ENCODE peak calls at places on chromosomes 11 and 22, in four cellular contexts. F is WTC11, T is HepG2, Z is A549. B is an unnamed sample.

GRCh38 chr11:124839051-124839971 is 25.9 kb upstream of the ROBO3 start:
- DNase-seq in F (peak), T (no peak), Z (no peak), B (no peak)

GRCh38 chr22:17213976-17214375 is 5.3 kb downstream of the ADA2 start:
- DNase-seq in F (peak), T (peak), Z (peak), B (peak)

GRCh38 chr11:47408598-47409439 is 429 bp downstream of the SLC39A13 start:
- DNase-seq in F (peak), T (no peak), Z (peak), B (no peak)

GRCh38 chr11:73866586-73866996 is 10.1 kb downstream of the COA4 start:
- DNase-seq in F (no peak), T (peak), Z (peak), B (no peak)

GRCh38 chr22:17087176-17088131 is 2.7 kb downstream of the IL17RA start:
- DNase-seq in F (no peak), T (no peak), Z (no peak), B (peak)

GRCh38 chr11:60831143-60831500 is 10.8 kb upstream of the CCDC86 start:
- DNase-seq in F (peak), T (peak), Z (peak), B (peak)

GRCh38 chr11:60871378-60872061 is 4.2 kb downstream of the ZP1 start:
- DNase-seq in F (no peak), T (no peak), Z (no peak), B (no peak)

GRCh38 chr11:71094296-71095077 is 157.9 kb downstream of the SHANK2 start:
- DNase-seq in F (no peak), T (no peak), Z (no peak), B (no peak)

GRCh38 chr11:10495464-10495786 is 40.4 kb downstream of the AMPD3 start:
- DNase-seq in F (no peak), T (no peak), Z (no peak), B (no peak)

GRCh38 chr11:27228891-27229290 is 134.1 kb downstream of the CCDC34 start:
- DNase-seq in F (no peak), T (no peak), Z (no peak), B (no peak)

GRCh38 chr22:41722496-41722895 is 23.2 kb downstream of the MEI1 start:
- DNase-seq in F (no peak), T (no peak), Z (no peak), B (no peak)

GRCh38 chr22:37739611-37740049 is 42.8 kb downstream of the TRIOBP start:
- DNase-seq in F (no peak), T (no peak), Z (no peak), B (no peak)

GRCh38 chr11:78560826-78561484 is 13.7 kb downstream of the NARS2 start:
- DNase-seq in F (no peak), T (peak), Z (no peak), B (no peak)

GRCh38 chr11:119875841-119876600 is 147.0 kb upstream of the NECTIN1 start:
- DNase-seq in F (no peak), T (no peak), Z (no peak), B (no peak)

GRCh38 chr11:108847288-108847687 is 182.4 kb downstream of the DDX10 start:
- DNase-seq in F (no peak), T (no peak), Z (no peak), B (no peak)

GRCh38 chr11:133810766-133811165 is 34.5 kb downstream of the SPATA19 start:
- DNase-seq in F (no peak), T (no peak), Z (no peak), B (no peak)

GRCh38 chr11:60905551-60906113 is 753 bp downstream of the PRPF19 start:
- DNase-seq in F (no peak), T (peak), Z (no peak), B (peak)

GRCh38 chr11:35015621-35016387 is 99.4 kb downstream of the PDHX start:
- DNase-seq in F (no peak), T (no peak), Z (no peak), B (no peak)

GRCh38 chr11:35011944-35012343 is 95.5 kb downstream of the PDHX start:
- DNase-seq in F (no peak), T (no peak), Z (no peak), B (no peak)

GRCh38 chr11:35014352-35014751 is 97.9 kb downstream of the PDHX start:
- DNase-seq in F (no peak), T (no peak), Z (no peak), B (no peak)

GRCh38 chr11:35012467-35013191 is 96.2 kb downstream of the PDHX start:
- DNase-seq in F (no peak), T (no peak), Z (no peak), B (no peak)

DNA sequence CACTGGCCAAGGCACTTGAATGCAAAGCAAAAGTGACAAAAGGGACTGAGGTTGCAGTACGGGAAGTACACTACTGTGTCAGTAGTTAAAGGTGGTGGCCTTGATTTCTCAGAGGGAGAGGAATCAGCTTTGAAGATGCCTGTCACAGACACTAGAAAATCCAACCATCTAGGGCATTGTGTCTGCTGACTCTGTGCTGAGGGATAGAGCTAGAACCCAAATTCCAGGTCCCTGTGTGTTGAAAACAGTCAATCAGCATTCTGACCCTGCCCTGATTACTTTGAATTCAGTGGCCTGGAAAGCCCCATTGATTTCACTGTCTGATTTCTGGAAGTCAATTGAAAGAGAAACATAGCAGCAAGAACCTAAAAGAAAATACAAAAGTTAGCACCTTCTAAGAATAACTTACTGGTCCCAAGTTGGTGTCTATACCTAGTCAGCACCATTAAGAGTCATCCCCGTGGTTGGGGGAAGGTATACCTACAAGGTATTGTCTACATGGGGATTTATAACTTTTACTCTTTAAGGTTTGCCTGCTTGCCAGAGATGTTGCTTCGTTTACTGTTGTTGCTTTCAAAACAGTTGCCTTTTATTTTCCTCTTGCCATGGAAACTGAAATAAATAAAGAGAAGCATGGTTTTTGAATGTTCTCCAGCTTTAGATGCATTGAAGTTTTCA is 97.2 kb downstream of the PDHX start:
- DNase-seq in F (no peak), T (no peak), Z (no peak), B (no peak)
- TF ChIP-seq NR3C1 in F (no peak), T (no peak), Z (no peak), B (no peak)

GRCh38 chr11:67303132-67303988 is at the start of gene SSH3:
- DNase-seq in F (peak), T (peak), Z (peak), B (no peak)

GRCh38 chr11:67304511-67305113 is 1.3 kb downstream of the SSH3 start:
- DNase-seq in F (peak), T (no peak), Z (no peak), B (no peak)

GRCh38 chr11:67302571-67303131 is 679 bp upstream of the SSH3 start:
- DNase-seq in F (peak), T (no peak), Z (peak), B (no peak)

GRCh38 chr11:67301951-67302516 is 1.3 kb upstream of the SSH3 start:
- DNase-seq in F (peak), T (no peak), Z (peak), B (no peak)

DNA sequence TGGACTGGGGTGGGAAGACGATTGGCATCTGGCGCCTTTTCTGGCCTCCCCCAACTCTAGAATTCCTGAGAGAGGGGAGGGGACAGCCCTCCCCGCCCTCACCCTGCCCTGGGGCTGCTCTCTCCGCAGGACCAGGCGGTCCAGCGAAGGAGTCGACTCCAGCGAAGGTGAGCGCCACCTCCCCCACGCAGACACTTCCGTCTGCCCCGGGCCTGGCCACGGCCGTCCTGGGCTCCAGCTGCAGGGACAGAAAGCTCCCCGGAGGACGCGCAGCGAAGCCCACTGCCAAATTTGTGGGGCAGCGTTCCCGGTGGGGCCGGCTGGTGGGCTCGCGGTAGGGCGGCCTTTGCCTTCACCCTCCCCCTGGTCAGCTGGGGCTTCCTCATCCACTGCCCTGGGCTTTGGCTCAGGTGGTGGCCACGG is 670 bp downstream of the SSH3 start:
- DNase-seq in F (peak), T (no peak), Z (no peak), B (no peak)
- TF ChIP-seq NR3C1 in F (peak), T (no peak), Z (no peak), B (no peak)

GRCh38 chr11:76674517-76675400 is 4.2 kb upstream of the LRRC32 start:
- DNase-seq in F (peak), T (no peak), Z (no peak), B (no peak)
- TF ChIP-seq NR3C1 in F (no peak), T (no peak), Z (no peak), B (no peak)

GRCh38 chr11:20156876-20157613 is 3.2 kb downstream of the DBX1 start:
- DNase-seq in F (peak), T (no peak), Z (no peak), B (no peak)
- TF ChIP-seq NR3C1 in F (no peak), T (no peak), Z (no peak), B (no peak)

GRCh38 chr11:76939219-76939631 is 78.5 kb downstream of the ACER3 start:
- DNase-seq in F (no peak), T (peak), Z (peak), B (no peak)
- TF ChIP-seq NR3C1 in F (no peak), T (no peak), Z (no peak), B (no peak)

DNA sequence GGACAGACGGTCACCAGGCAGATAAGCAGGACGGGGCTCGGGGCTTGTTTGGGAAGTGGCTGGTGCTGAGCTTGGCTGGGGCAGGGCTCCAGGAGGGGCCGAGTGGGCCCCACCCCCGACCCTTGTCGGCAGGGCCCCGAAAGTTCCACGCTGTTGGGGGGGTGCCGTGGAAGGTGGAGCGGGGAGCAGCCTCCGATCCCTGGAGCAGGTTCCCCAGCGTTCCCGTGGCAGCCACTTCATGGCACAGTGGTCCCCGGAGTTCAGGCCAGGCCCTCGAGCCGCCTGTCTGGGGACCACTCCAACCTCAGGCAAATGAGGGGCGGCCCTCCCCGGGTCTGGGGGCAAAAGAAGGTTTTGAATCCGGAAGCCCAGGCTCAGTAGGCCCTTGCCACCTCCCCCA is 46.7 kb upstream of the PPARA start:
- DNase-seq in F (no peak), T (no peak), Z (no peak), B (no peak)
- TF ChIP-seq NR3C1 in F (no peak), T (no peak), Z (no peak), B (no peak)

B was measured in K562.